ENCODE peak calls at places on chromosomes 7 and 10, in ten cellular contexts. One of them, this sample, is unnamed.

GRCh38 chr10:106011189-106011744 is 1153.2 kb downstream of the SORCS1 start:
- DNase-seq in GM23338: peak
- DNase-seq in prostate gland: no peak
- DNase-seq in HCT116: no peak
- DNase-seq in transverse colon: no peak
- DNase-seq in breast epithelium: no peak
- DNase-seq in Panc1: no peak
- DNase-seq in spleen: no peak
- DNase-seq in stomach: no peak
- DNase-seq in HL-60: no peak
- DNase-seq in this sample: no peak

GRCh38 chr7:26397786-26398435 is 106.2 kb downstream of the SNX10 start:
- DNase-seq in GM23338: peak
- DNase-seq in prostate gland: peak
- DNase-seq in HCT116: no peak
- DNase-seq in transverse colon: peak
- DNase-seq in breast epithelium: no peak
- DNase-seq in Panc1: no peak
- DNase-seq in spleen: peak
- DNase-seq in stomach: no peak
- DNase-seq in HL-60: peak
- DNase-seq in this sample: no peak

GRCh38 chr10:1050145-1050544 is 1.2 kb upstream of the IDI1 start:
- DNase-seq in GM23338: no peak
- DNase-seq in prostate gland: no peak
- DNase-seq in HCT116: no peak
- DNase-seq in transverse colon: no peak
- DNase-seq in breast epithelium: no peak
- DNase-seq in Panc1: no peak
- DNase-seq in spleen: no peak
- DNase-seq in stomach: no peak
- DNase-seq in HL-60: no peak
- DNase-seq in this sample: no peak

GRCh38 chr10:15370741-15371701 is at the start of gene FAM171A1:
- DNase-seq in GM23338: peak
- DNase-seq in prostate gland: peak
- DNase-seq in HCT116: no peak
- DNase-seq in transverse colon: peak
- DNase-seq in breast epithelium: no peak
- DNase-seq in Panc1: no peak
- DNase-seq in spleen: peak
- DNase-seq in stomach: peak
- DNase-seq in HL-60: peak
- DNase-seq in this sample: no peak

GRCh38 chr7:154310114-154310513 is 257.9 kb downstream of the DPP6 start:
- DNase-seq in GM23338: no peak
- DNase-seq in prostate gland: no peak
- DNase-seq in HCT116: no peak
- DNase-seq in transverse colon: no peak
- DNase-seq in breast epithelium: no peak
- DNase-seq in Panc1: no peak
- DNase-seq in spleen: no peak
- DNase-seq in stomach: no peak
- DNase-seq in HL-60: no peak
- DNase-seq in this sample: no peak

GRCh38 chr7:39073432-39073831 is 95.7 kb downstream of the POU6F2 start:
- DNase-seq in GM23338: peak
- DNase-seq in prostate gland: peak
- DNase-seq in HCT116: no peak
- DNase-seq in transverse colon: no peak
- DNase-seq in breast epithelium: no peak
- DNase-seq in Panc1: no peak
- DNase-seq in spleen: no peak
- DNase-seq in stomach: no peak
- DNase-seq in HL-60: no peak
- DNase-seq in this sample: no peak

GRCh38 chr7:1431644-1432380 is 27.5 kb downstream of the MICALL2 start:
- DNase-seq in GM23338: no peak
- DNase-seq in prostate gland: no peak
- DNase-seq in HCT116: no peak
- DNase-seq in transverse colon: no peak
- DNase-seq in breast epithelium: no peak
- DNase-seq in Panc1: no peak
- DNase-seq in spleen: no peak
- DNase-seq in stomach: no peak
- DNase-seq in HL-60: no peak
- DNase-seq in this sample: no peak

GRCh38 chr7:4682621-4683042 is 537 bp downstream of the FOXK1 start:
- DNase-seq in GM23338: peak
- DNase-seq in prostate gland: peak
- DNase-seq in HCT116: no peak
- DNase-seq in transverse colon: peak
- DNase-seq in breast epithelium: peak
- DNase-seq in Panc1: no peak
- DNase-seq in spleen: peak
- DNase-seq in stomach: peak
- DNase-seq in HL-60: peak
- DNase-seq in this sample: no peak

GRCh38 chr7:26681819-26682418 is 182.5 kb downstream of the SKAP2 start:
- DNase-seq in GM23338: peak
- DNase-seq in prostate gland: no peak
- DNase-seq in HCT116: no peak
- DNase-seq in transverse colon: no peak
- DNase-seq in breast epithelium: no peak
- DNase-seq in Panc1: no peak
- DNase-seq in spleen: no peak
- DNase-seq in stomach: no peak
- DNase-seq in HL-60: no peak
- DNase-seq in this sample: no peak

GRCh38 chr7:106234425-106234824 is 50.4 kb downstream of the NAMPT start:
- DNase-seq in GM23338: no peak
- DNase-seq in prostate gland: no peak
- DNase-seq in HCT116: no peak
- DNase-seq in transverse colon: no peak
- DNase-seq in breast epithelium: no peak
- DNase-seq in Panc1: no peak
- DNase-seq in spleen: no peak
- DNase-seq in stomach: no peak
- DNase-seq in HL-60: no peak
- DNase-seq in this sample: no peak

GRCh38 chr7:30907527-30908267 is 4.0 kb upstream of the AQP1 start:
- DNase-seq in GM23338: no peak
- DNase-seq in prostate gland: no peak
- DNase-seq in HCT116: no peak
- DNase-seq in transverse colon: no peak
- DNase-seq in breast epithelium: no peak
- DNase-seq in Panc1: no peak
- DNase-seq in spleen: no peak
- DNase-seq in stomach: no peak
- DNase-seq in HL-60: no peak
- DNase-seq in this sample: no peak

GRCh38 chr7:116340201-116340847 is 130.0 kb downstream of the TES start:
- DNase-seq in GM23338: no peak
- DNase-seq in prostate gland: no peak
- DNase-seq in HCT116: no peak
- DNase-seq in transverse colon: no peak
- DNase-seq in breast epithelium: no peak
- DNase-seq in Panc1: no peak
- DNase-seq in spleen: no peak
- DNase-seq in stomach: no peak
- DNase-seq in HL-60: no peak
- DNase-seq in this sample: no peak

GRCh38 chr10:94131885-94132284 is 138.2 kb downstream of the PLCE1 start:
- DNase-seq in GM23338: no peak
- DNase-seq in prostate gland: no peak
- DNase-seq in HCT116: no peak
- DNase-seq in transverse colon: no peak
- DNase-seq in breast epithelium: no peak
- DNase-seq in Panc1: no peak
- DNase-seq in spleen: no peak
- DNase-seq in stomach: no peak
- DNase-seq in HL-60: no peak
- DNase-seq in this sample: no peak

GRCh38 chr7:127177156-127177555 is 75.6 kb downstream of the GRM8 start:
- DNase-seq in GM23338: no peak
- DNase-seq in prostate gland: no peak
- DNase-seq in HCT116: no peak
- DNase-seq in transverse colon: no peak
- DNase-seq in breast epithelium: no peak
- DNase-seq in Panc1: no peak
- DNase-seq in spleen: no peak
- DNase-seq in stomach: no peak
- DNase-seq in HL-60: no peak
- DNase-seq in this sample: no peak

GRCh38 chr10:17358461-17358860 is 95.9 kb downstream of the ST8SIA6 start:
- DNase-seq in GM23338: no peak
- DNase-seq in prostate gland: no peak
- DNase-seq in HCT116: no peak
- DNase-seq in transverse colon: no peak
- DNase-seq in breast epithelium: no peak
- DNase-seq in Panc1: no peak
- DNase-seq in spleen: no peak
- DNase-seq in stomach: no peak
- DNase-seq in HL-60: no peak
- DNase-seq in this sample: no peak

GRCh38 chr10:21950566-21950965 is 53.0 kb downstream of the DNAJC1 start:
- DNase-seq in GM23338: no peak
- DNase-seq in prostate gland: no peak
- DNase-seq in HCT116: no peak
- DNase-seq in transverse colon: no peak
- DNase-seq in breast epithelium: no peak
- DNase-seq in Panc1: no peak
- DNase-seq in spleen: no peak
- DNase-seq in stomach: no peak
- DNase-seq in HL-60: no peak
- DNase-seq in this sample: no peak

GRCh38 chr10:21954690-21955089 is 48.8 kb downstream of the DNAJC1 start:
- DNase-seq in GM23338: no peak
- DNase-seq in prostate gland: no peak
- DNase-seq in HCT116: no peak
- DNase-seq in transverse colon: no peak
- DNase-seq in breast epithelium: no peak
- DNase-seq in Panc1: no peak
- DNase-seq in spleen: no peak
- DNase-seq in stomach: no peak
- DNase-seq in HL-60: no peak
- DNase-seq in this sample: no peak

GRCh38 chr10:21954132-21954531 is 49.4 kb downstream of the DNAJC1 start:
- DNase-seq in GM23338: no peak
- DNase-seq in prostate gland: no peak
- DNase-seq in HCT116: no peak
- DNase-seq in transverse colon: no peak
- DNase-seq in breast epithelium: no peak
- DNase-seq in Panc1: no peak
- DNase-seq in spleen: no peak
- DNase-seq in stomach: no peak
- DNase-seq in HL-60: no peak
- DNase-seq in this sample: no peak

GRCh38 chr10:21953585-21954057 is 49.9 kb downstream of the DNAJC1 start:
- DNase-seq in GM23338: peak
- DNase-seq in prostate gland: no peak
- DNase-seq in HCT116: peak
- DNase-seq in transverse colon: no peak
- DNase-seq in breast epithelium: no peak
- DNase-seq in Panc1: no peak
- DNase-seq in spleen: no peak
- DNase-seq in stomach: no peak
- DNase-seq in HL-60: no peak
- DNase-seq in this sample: no peak
- TF ChIP-seq CTCF in GM23338: peak
- TF ChIP-seq CTCF in prostate gland: no peak
- TF ChIP-seq CTCF in HCT116: peak
- TF ChIP-seq CTCF in transverse colon: peak
- TF ChIP-seq CTCF in breast epithelium: no peak
- TF ChIP-seq CTCF in Panc1: peak
- TF ChIP-seq CTCF in spleen: no peak
- TF ChIP-seq CTCF in stomach: peak
- TF ChIP-seq CTCF in HL-60: no peak
- TF ChIP-seq CTCF in this sample: peak

GRCh38 chr7:74006451-74007259 is 21.3 kb upstream of the ELN start:
- DNase-seq in GM23338: no peak
- DNase-seq in prostate gland: no peak
- DNase-seq in HCT116: no peak
- DNase-seq in transverse colon: no peak
- DNase-seq in breast epithelium: no peak
- DNase-seq in Panc1: no peak
- DNase-seq in spleen: no peak
- DNase-seq in stomach: peak
- DNase-seq in HL-60: no peak
- DNase-seq in this sample: no peak
- TF ChIP-seq POLR2AphosphoS5 in GM23338: no peak
- TF ChIP-seq POLR2AphosphoS5 in prostate gland: no peak
- TF ChIP-seq POLR2AphosphoS5 in HCT116: no peak
- TF ChIP-seq POLR2AphosphoS5 in transverse colon: no peak
- TF ChIP-seq POLR2AphosphoS5 in breast epithelium: no peak
- TF ChIP-seq POLR2AphosphoS5 in Panc1: no peak
- TF ChIP-seq POLR2AphosphoS5 in spleen: no peak
- TF ChIP-seq POLR2AphosphoS5 in stomach: no peak
- TF ChIP-seq POLR2AphosphoS5 in HL-60: no peak
- TF ChIP-seq POLR2AphosphoS5 in this sample: no peak

GRCh38 chr10:112756118-112756512 is 193.9 kb upstream of the TCF7L2 start:
- DNase-seq in GM23338: no peak
- DNase-seq in prostate gland: peak
- DNase-seq in HCT116: no peak
- DNase-seq in transverse colon: no peak
- DNase-seq in breast epithelium: no peak
- DNase-seq in Panc1: no peak
- DNase-seq in spleen: no peak
- DNase-seq in stomach: no peak
- DNase-seq in HL-60: no peak
- DNase-seq in this sample: no peak
- TF ChIP-seq CTCF in GM23338: no peak
- TF ChIP-seq CTCF in prostate gland: no peak
- TF ChIP-seq CTCF in HCT116: no peak
- TF ChIP-seq CTCF in transverse colon: no peak
- TF ChIP-seq CTCF in breast epithelium: no peak
- TF ChIP-seq CTCF in Panc1: no peak
- TF ChIP-seq CTCF in spleen: no peak
- TF ChIP-seq CTCF in stomach: no peak
- TF ChIP-seq CTCF in HL-60: no peak
- TF ChIP-seq CTCF in this sample: no peak

DNA sequence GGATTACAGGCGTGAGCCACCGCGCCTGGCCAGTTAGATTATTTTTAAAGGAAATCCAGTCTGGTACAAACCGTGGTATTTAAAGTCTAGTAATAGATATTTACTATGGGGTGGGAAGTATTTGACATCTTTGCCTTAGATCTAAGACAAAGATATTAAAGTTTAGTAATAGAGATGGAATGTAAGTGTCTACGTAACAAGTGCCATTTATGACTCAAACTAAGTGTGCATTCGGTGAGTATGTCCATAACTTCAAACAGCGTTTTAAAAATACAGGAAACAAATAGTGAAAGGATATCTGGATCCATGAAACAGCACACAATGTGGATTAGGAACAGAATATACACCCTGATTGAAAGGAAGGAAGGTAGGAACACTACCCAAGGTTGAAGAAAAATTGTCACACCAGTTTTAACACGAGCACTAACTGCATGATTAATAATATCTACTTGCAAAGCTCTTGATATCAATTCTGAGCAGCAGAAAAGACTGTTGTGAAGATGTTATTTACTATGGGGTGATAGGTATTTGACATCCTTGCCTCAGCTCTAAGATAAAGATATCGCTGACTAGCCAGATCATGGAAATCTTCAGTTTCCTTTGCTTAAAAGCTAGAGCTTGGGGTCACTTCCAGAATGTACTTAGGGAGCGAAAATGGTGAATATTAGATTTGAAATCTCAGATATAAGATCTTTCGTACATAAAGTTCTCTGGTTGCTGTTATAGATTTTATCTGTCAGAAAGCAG is 48.7 kb downstream of the EPC1 start:
- DNase-seq in GM23338: no peak
- DNase-seq in prostate gland: no peak
- DNase-seq in HCT116: peak
- DNase-seq in transverse colon: no peak
- DNase-seq in breast epithelium: no peak
- DNase-seq in Panc1: peak
- DNase-seq in spleen: no peak
- DNase-seq in stomach: no peak
- DNase-seq in HL-60: no peak
- DNase-seq in this sample: no peak
- TF ChIP-seq POLR2AphosphoS5 in GM23338: no peak
- TF ChIP-seq POLR2AphosphoS5 in prostate gland: no peak
- TF ChIP-seq POLR2AphosphoS5 in HCT116: no peak
- TF ChIP-seq POLR2AphosphoS5 in transverse colon: no peak
- TF ChIP-seq POLR2AphosphoS5 in breast epithelium: no peak
- TF ChIP-seq POLR2AphosphoS5 in Panc1: no peak
- TF ChIP-seq POLR2AphosphoS5 in spleen: no peak
- TF ChIP-seq POLR2AphosphoS5 in stomach: no peak
- TF ChIP-seq POLR2AphosphoS5 in HL-60: no peak
- TF ChIP-seq POLR2AphosphoS5 in this sample: no peak

This sample was measured in esophagus muscularis mucosa.